ENCODE peak calls at places on chromosome 21, in nine cellular contexts. V is A549, H is mesendoderm, E is neuronal stem cell, J is astrocyte, Q is IMR-90, U is OCI-LY7, M is fibroblast of lung, Z is endothelial cell of umbilical vein. G is an unnamed sample. For H3K4me1, the result is how much of the 10 kb centered on the place peaks cover.

GRCh38 chr21:42461185-42461520 is 34.9 kb downstream of the RSPH1 start:
- DNase-seq in U (no peak), E (no peak), Z (no peak), M (no peak), V (no peak), H (no peak), Q (no peak), J (no peak), G (no peak)

GRCh38 chr21:31921079-31921478 is 48.3 kb downstream of the HUNK start:
- DNase-seq in U (no peak), Z (no peak), H (no peak), J (no peak), M (peak), E (no peak), V (peak), Q (peak), G (no peak)

GRCh38 chr21:43290529-43291346 is 121.9 kb downstream of the CRYAA start:
- DNase-seq in H (no peak), Z (no peak), U (peak), V (no peak), M (no peak), Q (no peak), J (no peak), E (no peak), G (peak)

GRCh38 chr21:30434033-30434631 is 4.1 kb downstream of the KRTAP13-4 start:
- DNase-seq in M (peak), E (peak), U (peak), J (no peak), Q (no peak), H (peak), Z (no peak), V (peak), G (peak)

GRCh38 chr21:25790122-25790951 is 55.6 kb downstream of the GABPA start:
- DNase-seq in J (peak), M (peak), E (peak), U (peak), H (peak), Q (peak), V (peak), Z (peak), G (peak)

GRCh38 chr21:30600787-30601186 is at the start of gene KRTAP22-1:
- DNase-seq in Z (no peak), H (no peak), U (no peak), Q (no peak), M (no peak), J (no peak), V (no peak), E (no peak), G (no peak)

GRCh38 chr21:41370840-41371697 is 9.2 kb downstream of the MX2 start:
- DNase-seq in E (no peak), J (peak), Q (no peak), V (no peak), H (no peak), U (no peak), M (peak), Z (no peak), G (no peak)

GRCh38 chr21:34649400-34649799 is 19.4 kb upstream of the CLIC6 start:
- DNase-seq in Z (no peak), H (no peak), Q (no peak), U (no peak), M (no peak), E (no peak), J (no peak), V (no peak), G (peak)

GRCh38 chr21:39670741-39671140 is 58.0 kb downstream of the B3GALT5 start:
- DNase-seq in Q (no peak), U (no peak), E (no peak), H (no peak), V (no peak), J (peak), Z (no peak), M (peak), G (no peak)

GRCh38 chr21:20519076-20519475 is 479.1 kb upstream of the NCAM2 start:
- DNase-seq in U (no peak), V (no peak), E (no peak), M (no peak), Z (no peak), H (no peak), Q (no peak), J (no peak), G (no peak)

GRCh38 chr21:42564561-42564971 is 50.9 kb downstream of the SLC37A1 start:
- DNase-seq in E (no peak), H (no peak), Z (no peak), J (no peak), U (no peak), V (no peak), M (no peak), Q (no peak), G (no peak)

GRCh38 chr21:35861656-35862055 is 198.7 kb downstream of the SETD4 start:
- DNase-seq in U (no peak), H (no peak), Z (no peak), M (peak), E (no peak), J (no peak), V (no peak), Q (peak), G (no peak)

GRCh38 chr21:31604591-31605190 is 54.8 kb upstream of the SOD1 start:
- DNase-seq in U (peak), H (peak), V (peak), Q (peak), E (peak), M (peak), Z (peak), J (peak), G (peak)

GRCh38 chr21:22516230-22516629 is 1518.0 kb downstream of the NCAM2 start:
- DNase-seq in Q (no peak), E (no peak), Z (no peak), U (no peak), J (no peak), V (no peak), H (no peak), M (no peak), G (no peak)

GRCh38 chr21:34670220-34670961 is 1.6 kb downstream of the CLIC6 start:
- DNase-seq in Q (no peak), M (peak), V (no peak), U (no peak), Z (no peak), H (peak), E (peak), J (no peak), G (no peak)

GRCh38 chr21:27206368-27206982 is 239.6 kb upstream of the ADAMTS5 start:
- DNase-seq in Q (peak), V (no peak), J (peak), H (peak), U (no peak), M (peak), Z (no peak), E (no peak), G (no peak)

GRCh38 chr21:39637197-39637970 is 24.6 kb downstream of the B3GALT5 start:
- DNase-seq in V (no peak), E (no peak), Z (no peak), M (no peak), J (no peak), Q (no peak), H (peak), U (no peak), G (no peak)

GRCh38 chr21:43681650-43682049 is 22.3 kb downstream of the RRP1B start:
- DNase-seq in E (no peak), Q (no peak), H (no peak), V (no peak), Z (no peak), J (no peak), M (peak), U (no peak), G (no peak)

GRCh38 chr21:15090390-15090789 is 25.6 kb upstream of the NRIP1 start:
- DNase-seq in U (no peak), H (no peak), M (no peak), J (no peak), E (no peak), Q (no peak), Z (no peak), V (no peak), G (no peak)

GRCh38 chr21:39715804-39716397 is 29.1 kb upstream of the IGSF5 start:
- DNase-seq in M (peak), Q (peak), Z (peak), E (peak), H (peak), V (peak), U (peak), J (no peak), G (peak)

GRCh38 chr21:27649323-27649722 is 682.4 kb upstream of the ADAMTS5 start:
- DNase-seq in M (peak), E (no peak), Q (peak), Z (peak), J (peak), U (no peak), V (no peak), H (no peak), G (no peak)

GRCh38 chr21:35748683-35749314 is 311.5 kb downstream of the SETD4 start:
- DNase-seq in H (no peak), V (no peak), Z (no peak), Q (no peak), J (no peak), U (no peak), E (no peak), M (no peak), G (no peak)

GRCh38 chr21:29215709-29216108 is 83.0 kb upstream of the BACH1 start:
- DNase-seq in E (no peak), M (no peak), H (no peak), V (no peak), Q (peak), Z (no peak), U (no peak), J (no peak), G (no peak)

GRCh38 chr21:44765231-44766013 is 36.2 kb downstream of the UBE2G2 start:
- DNase-seq in Z (peak), U (no peak), H (peak), J (no peak), Q (no peak), E (no peak), M (no peak), V (no peak), G (peak)

GRCh38 chr21:21851657-21852056 is 853.4 kb downstream of the NCAM2 start:
- DNase-seq in M (peak), E (no peak), Q (peak), Z (no peak), J (peak), U (no peak), H (no peak), V (no peak), G (no peak)

GRCh38 chr21:43590220-43590619 is 69.1 kb downstream of the HSF2BP start:
- DNase-seq in M (peak), V (peak), J (peak), E (no peak), Z (no peak), Q (no peak), H (no peak), U (no peak), G (no peak)

GRCh38 chr21:17460094-17460493 is 52.7 kb upstream of the CXADR start:
- DNase-seq in V (no peak), H (no peak), U (no peak), Q (no peak), J (peak), M (peak), Z (no peak), E (no peak), G (no peak)

DNA sequence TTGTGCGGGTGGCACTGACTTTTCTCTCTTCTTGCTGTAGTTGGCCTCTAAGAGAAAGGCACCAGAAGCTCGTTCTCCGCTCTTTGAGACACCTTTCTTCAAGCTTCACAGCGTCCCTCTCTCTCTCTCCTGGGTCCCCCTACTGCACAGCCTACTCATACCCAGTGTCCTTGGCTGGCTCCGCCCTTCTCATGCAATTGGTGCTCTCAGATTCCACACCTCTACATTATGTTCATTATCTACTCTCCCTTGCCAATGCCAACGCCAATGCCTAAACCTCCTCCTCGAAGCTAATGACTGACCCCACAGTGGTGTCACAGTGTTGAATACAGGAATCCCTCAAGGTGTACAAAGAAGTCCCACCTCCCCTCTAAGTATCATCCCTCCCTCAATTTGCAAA is 4.8 kb upstream of the DNAJC28 start:
- DNase-seq in V (peak), J (no peak), M (no peak), Q (no peak), U (no peak), H (no peak), Z (no peak), E (no peak), G (no peak)
- H3K4me1 ChIP-seq in V (under half), J (under half), M (under half), Q (under half), U (under half), H (under half), Z (under half), E (under half), G (under half)

GRCh38 chr21:46297311-46298082 is 11.4 kb downstream of the YBEY start:
- DNase-seq in V (no peak), J (no peak), U (no peak), H (peak), Z (peak), M (peak), Q (no peak), E (no peak), G (no peak)
- H3K4me2 ChIP-seq in V (no peak), J (peak), U (peak), H (peak), Z (peak), M (peak), Q (no peak), E (peak), G (no peak)

GRCh38 chr21:37075214-37075770 is 2.2 kb downstream of the TTC3 start:
- DNase-seq in H (no peak), M (no peak), Q (no peak), V (no peak), U (no peak), Z (no peak), E (no peak), J (no peak), G (no peak)

GRCh38 chr21:37074195-37074510 is 1.1 kb downstream of the TTC3 start:
- DNase-seq in V (peak), M (no peak), Q (no peak), U (no peak), Z (no peak), H (no peak), E (no peak), J (no peak), G (no peak)

GRCh38 chr21:37074546-37074945 is 1.5 kb downstream of the TTC3 start:
- DNase-seq in Q (no peak), Z (no peak), H (no peak), M (no peak), E (no peak), J (no peak), V (no peak), U (no peak), G (no peak)

GRCh38 chr21:37077403-37077802 is 4.3 kb downstream of the TTC3 start:
- DNase-seq in U (no peak), V (no peak), H (no peak), E (no peak), Z (no peak), Q (no peak), J (no peak), M (no peak), G (no peak)

DNA sequence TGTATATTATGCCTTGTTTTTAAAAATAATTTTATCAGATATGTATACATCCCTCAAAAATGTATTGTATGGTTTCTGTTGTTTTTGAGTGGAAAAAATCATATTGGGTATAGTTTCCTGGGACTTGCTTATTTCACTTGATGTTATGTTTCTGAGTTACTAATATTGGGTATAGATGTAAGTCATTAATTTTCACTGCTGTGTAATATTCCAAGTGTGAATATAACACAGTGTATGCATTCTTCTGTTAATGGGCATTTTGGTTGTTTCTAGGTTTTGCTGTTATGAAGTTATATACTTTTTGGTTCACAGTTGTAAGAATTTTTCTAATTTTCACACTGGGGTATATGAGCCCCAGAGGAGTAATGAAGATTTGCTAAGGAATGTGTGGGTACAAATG is 3.0 kb downstream of the TTC3 start:
- DNase-seq in J (no peak), U (no peak), E (no peak), M (no peak), H (no peak), V (no peak), Q (no peak), Z (no peak), G (no peak)
- H3K4me1 ChIP-seq in J (under half), U (under half), E (under half), M (under half), H (under half), V (under half), Q (under half), Z (under half), G (under half)

DNA sequence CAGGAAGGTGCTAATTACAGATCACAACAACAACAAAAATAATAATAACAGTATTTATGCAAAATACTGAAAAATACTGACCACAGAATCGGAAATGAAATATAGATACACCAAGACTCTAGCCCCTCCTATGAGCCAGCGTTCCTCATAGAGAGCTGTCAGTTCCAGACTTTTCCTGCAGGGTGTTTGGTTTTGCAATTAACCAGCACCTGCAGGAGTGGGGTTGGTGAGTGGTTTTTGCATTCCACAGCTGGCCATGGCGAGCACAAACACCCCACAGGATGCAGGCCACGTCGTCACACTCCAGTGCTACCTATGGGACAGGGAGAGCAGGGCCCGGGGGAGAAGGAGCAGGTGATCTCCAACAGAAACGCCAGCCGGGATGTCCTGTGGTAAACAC is 94.1 kb downstream of the ERG start:
- DNase-seq in M (no peak), Q (no peak), Z (no peak), U (no peak), H (no peak), E (no peak), V (no peak), J (no peak), G (no peak)
- H3K4me2 ChIP-seq in M (no peak), Q (no peak), Z (no peak), U (no peak), H (no peak), E (no peak), V (no peak), J (no peak), G (no peak)

DNA sequence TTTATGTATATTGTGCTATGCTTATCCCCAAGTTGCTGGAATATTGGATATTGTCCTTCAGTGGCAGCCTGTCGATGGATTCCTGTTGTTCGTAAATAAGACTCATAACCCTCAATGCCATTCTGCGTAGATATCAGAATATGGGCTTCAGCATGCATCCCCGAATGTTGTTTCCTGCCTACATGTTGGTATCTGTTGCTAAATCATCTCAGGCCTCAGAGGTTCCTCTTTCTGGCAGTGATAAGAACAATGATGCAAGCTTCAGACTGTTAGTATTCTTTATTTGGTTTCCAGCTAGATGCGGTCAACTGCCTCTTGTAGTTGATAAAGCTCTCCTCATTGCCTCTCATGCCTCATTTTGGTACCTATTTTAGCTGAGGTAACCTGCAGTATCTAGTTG is 2082.6 kb downstream of the MRPL39 start:
- DNase-seq in Q (no peak), M (no peak), H (no peak), Z (no peak), E (no peak), U (no peak), J (no peak), V (no peak), G (no peak)
- H3K4me1 ChIP-seq in Q (under half), M (under half), H (under half), Z (under half), E (under half), U (under half), J (under half), V (under half), G (under half)

G was measured in MM.1S.